ENCODE peak calls at places on chromosomes 1 and 21, in five cellular contexts. Y is fibroblast of villous mesenchyme, X is brain microvascular endothelial cell, B is heart left ventricle, E is fibroblast of pulmonary artery. K is an unnamed sample.

GRCh38 chr1:18723206-18723605 is 92.6 kb downstream of the PAX7 start:
- DNase-seq in Y (no peak), X (no peak), B (no peak), E (no peak), K (no peak)

GRCh38 chr1:153344718-153345025 is 4.0 kb downstream of the PGLYRP4 start:
- DNase-seq in Y (no peak), X (no peak), B (no peak), E (no peak), K (no peak)

GRCh38 chr1:230703679-230704385 is 10.1 kb downstream of the AGT start:
- DNase-seq in Y (no peak), X (no peak), B (no peak), E (no peak), K (no peak)

GRCh38 chr21:45287438-45288391 is at the start of gene POFUT2:
- DNase-seq in Y (peak; percentile 96), X (peak; percentile 92), B (peak; percentile 99), E (peak; percentile 96), K (peak; percentile 95)

GRCh38 chr1:26012862-26013261 is 8.7 kb upstream of the EXTL1 start:
- DNase-seq in Y (no peak), X (no peak), B (no peak), E (no peak), K (no peak)

GRCh38 chr21:41977034-41977950 is 23.5 kb upstream of the C2CD2 start:
- DNase-seq in Y (no peak), X (no peak), B (no peak), E (no peak), K (no peak)

GRCh38 chr1:26049531-26050254 is 3.8 kb upstream of the SLC30A2 start:
- DNase-seq in Y (no peak), X (no peak), B (no peak), E (no peak), K (no peak)

GRCh38 chr1:66262233-66262632 is 271.7 kb upstream of the SGIP1 start:
- DNase-seq in Y (peak; percentile 82), X (peak; percentile 55), B (no peak), E (peak; percentile 86), K (no peak)

GRCh38 chr1:205225901-205226765 is 1.6 kb upstream of the TMCC2 start:
- DNase-seq in Y (no peak), X (no peak), B (no peak), E (no peak), K (peak; percentile 11)

GRCh38 chr1:239574112-239574511 is 187.7 kb downstream of the CHRM3 start:
- DNase-seq in Y (no peak), X (no peak), B (no peak), E (no peak), K (no peak)

GRCh38 chr1:66686406-66686805 is 65.9 kb upstream of the DYNLT5 start:
- DNase-seq in Y (no peak), X (no peak), B (no peak), E (no peak), K (no peak)

GRCh38 chr1:39047374-39048229 is 21.5 kb downstream of the NDUFS5 start:
- DNase-seq in Y (peak; percentile 89), X (peak; percentile 95), B (no peak), E (peak; percentile 94), K (peak; percentile 93)

GRCh38 chr1:235093013-235093618 is 35.5 kb downstream of the TOMM20 start:
- DNase-seq in Y (peak; percentile 76), X (peak; percentile 68), B (peak; percentile 69), E (peak; percentile 81), K (peak; percentile 71)

GRCh38 chr1:236021424-236022135 is 43.3 kb downstream of the NID1 start:
- DNase-seq in Y (peak; percentile 71), X (no peak), B (no peak), E (no peak), K (peak; percentile 55)

GRCh38 chr1:1109743-1110142 is 6.1 kb downstream of the C1orf159 start:
- DNase-seq in Y (no peak), X (no peak), B (peak; percentile 9), E (no peak), K (no peak)

GRCh38 chr1:210688482-210689233 is 360.0 kb downstream of the HHAT start:
- DNase-seq in Y (peak; percentile 34), X (no peak), B (no peak), E (no peak), K (no peak)

GRCh38 chr1:58979677-58980076 is 195.8 kb upstream of the JUN start:
- DNase-seq in Y (no peak), X (no peak), B (no peak), E (no peak), K (no peak)

GRCh38 chr1:173852105-173852504 is 15.7 kb downstream of the GAS5 start:
- DNase-seq in Y (peak; percentile 24), X (no peak), B (no peak), E (no peak), K (no peak)

GRCh38 chr1:155106862-155107261 is 20.8 kb upstream of the EFNA1 start:
- DNase-seq in Y (no peak), X (no peak), B (no peak), E (no peak), K (no peak)

GRCh38 chr1:113141650-113142473 is 68.9 kb downstream of the LRIG2 start:
- DNase-seq in Y (peak; percentile 52), X (peak; percentile 56), B (no peak), E (peak; percentile 69), K (peak; percentile 57)

GRCh38 chr1:31769720-31770390 is 5.7 kb upstream of the ADGRB2 start:
- DNase-seq in Y (no peak), X (no peak), B (no peak), E (no peak), K (no peak)

GRCh38 chr1:187721216-187721615 is 892.5 kb downstream of the PLA2G4A start:
- DNase-seq in Y (no peak), X (no peak), B (no peak), E (no peak), K (no peak)

GRCh38 chr1:234898455-234899033 is 230.1 kb downstream of the TOMM20 start:
- DNase-seq in Y (no peak), X (no peak), B (no peak), E (no peak), K (no peak)

GRCh38 chr1:220451541-220451940 is 76.4 kb upstream of the MARK1 start:
- DNase-seq in Y (peak; percentile 46), X (no peak), B (no peak), E (no peak), K (no peak)

GRCh38 chr1:105100102-105100501 is 1350.4 kb downstream of the AMY1C start:
- DNase-seq in Y (no peak), X (no peak), B (no peak), E (no peak), K (no peak)

GRCh38 chr1:32163405-32163804 is 16.1 kb upstream of the TXLNA start:
- DNase-seq in Y (no peak), X (no peak), B (no peak), E (no peak), K (no peak)

GRCh38 chr1:17089496-17089895 is 29.8 kb downstream of the PADI2 start:
- DNase-seq in Y (no peak), X (no peak), B (no peak), E (no peak), K (no peak)

GRCh38 chr1:113732802-113733201 is 26.5 kb downstream of the PHTF1 start:
- DNase-seq in Y (no peak), X (no peak), B (no peak), E (no peak), K (no peak)

GRCh38 chr1:167860231-167860923 is 53.6 kb downstream of the ADCY10 start:
- DNase-seq in Y (no peak), X (peak; percentile 40), B (no peak), E (no peak), K (peak; percentile 5)

GRCh38 chr1:215156232-215156631 is 73.7 kb downstream of the KCNK2 start:
- DNase-seq in Y (no peak), X (peak; percentile 7), B (no peak), E (peak; percentile 23), K (peak; percentile 46)

GRCh38 chr21:23131177-23131576 is 2133.0 kb downstream of the NCAM2 start:
- DNase-seq in Y (no peak), X (no peak), B (no peak), E (no peak), K (no peak)

GRCh38 chr1:44090409-44091252 is 28.0 kb upstream of the KLF17 start:
- DNase-seq in Y (no peak), X (no peak), B (no peak), E (no peak), K (no peak)
- H3K4me3 ChIP-seq in Y (no peak overlapping the region), X (no peak overlapping the region), B (no peak overlapping the region), E (no peak overlapping the region), K (no peak overlapping the region)

DNA sequence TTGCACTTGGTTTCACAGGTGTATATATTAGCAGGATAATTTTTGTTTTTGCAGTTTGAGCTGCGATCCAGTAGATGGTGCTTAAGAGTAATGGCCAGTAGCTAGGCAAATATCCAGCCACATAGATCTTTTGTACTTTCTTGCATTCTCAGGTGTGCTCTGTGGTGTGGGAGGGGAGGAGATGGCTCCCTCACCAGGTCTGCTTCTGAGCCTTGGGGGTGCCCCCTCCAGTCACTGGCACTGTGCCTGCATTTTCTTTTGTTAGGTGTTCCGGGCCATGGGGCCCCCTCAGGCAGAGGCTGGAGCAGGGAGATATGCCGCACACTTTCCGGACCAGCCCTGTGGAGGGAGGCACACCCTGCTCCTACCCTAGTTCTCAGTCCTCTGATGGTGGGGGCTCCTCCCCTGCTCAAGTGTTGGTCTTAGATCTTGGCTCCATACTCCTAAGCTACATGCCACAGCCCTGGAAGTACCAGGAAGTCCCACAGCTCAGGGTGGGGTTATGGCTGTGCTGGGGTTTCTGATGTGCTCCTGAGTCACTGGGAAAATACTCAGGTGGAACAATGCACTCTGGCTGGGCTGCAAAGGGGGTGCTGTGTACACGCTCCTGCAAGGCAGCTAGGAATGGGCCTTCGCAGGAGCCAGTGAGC is 197.6 kb upstream of the DMRTA2 start:
- DNase-seq in Y (peak; percentile 42), X (no peak), B (no peak), E (peak; percentile 42), K (peak; percentile 48)
- TF ChIP-seq CTCF in Y (peak; percentile 75), X (peak; percentile 65), B (peak; percentile 35), E (peak; percentile 64), K (peak; percentile 72)

GRCh38 chr21:36966066-36966845 is at the start of gene HLCS:
- DNase-seq in Y (peak; percentile 48), X (peak; percentile 11), B (peak; percentile 84), E (peak; percentile 51), K (peak; percentile 63)

GRCh38 chr21:36966846-36967657 is 583 bp upstream of the HLCS start:
- DNase-seq in Y (peak; percentile 23), X (peak; percentile 23), B (no peak), E (no peak), K (peak; percentile 43)

GRCh38 chr21:36964398-36964797 is 2.1 kb downstream of the HLCS start:
- DNase-seq in Y (no peak), X (no peak), B (no peak), E (no peak), K (no peak)

GRCh38 chr21:36965720-36966065 is 776 bp downstream of the HLCS start:
- DNase-seq in Y (no peak), X (no peak), B (no peak), E (no peak), K (no peak)

GRCh38 chr21:36964832-36965719 is 1.4 kb downstream of the HLCS start:
- DNase-seq in Y (no peak), X (no peak), B (no peak), E (no peak), K (no peak)
- H3K4me3 ChIP-seq in Y (peak overlapping the region; percentile 75), X (peak overlapping the region; percentile 67), B (peak overlapping the region; percentile 64), E (peak overlapping the region; percentile 66), K (peak overlapping the region; percentile 63)

DNA sequence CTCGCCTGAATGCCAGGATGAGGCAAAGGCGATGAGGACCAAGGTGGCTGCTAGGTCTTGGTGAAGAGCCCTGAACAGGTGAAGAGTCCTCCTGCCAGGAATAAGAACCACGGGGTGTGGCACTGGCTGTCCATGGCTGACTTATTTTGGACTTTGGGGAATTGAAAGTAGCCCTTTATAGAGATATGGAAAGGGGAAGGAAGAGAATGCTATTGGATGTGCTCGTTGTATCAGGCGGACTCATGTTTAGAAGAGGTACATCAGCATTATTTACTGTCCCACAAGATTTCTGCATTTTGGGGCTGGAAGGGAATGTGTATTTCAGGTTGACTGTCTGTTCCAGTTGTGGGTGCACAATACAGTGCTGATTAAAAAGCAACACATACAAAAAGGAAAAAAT is 465.8 kb downstream of the DSCAM start:
- DNase-seq in Y (no peak), X (no peak), B (no peak), E (no peak), K (no peak)
- TF ChIP-seq CTCF in Y (no peak), X (no peak), B (no peak), E (no peak), K (no peak)